ENCODE peak calls at places on chromosome 20, in eight cellular contexts. S, J, L, X, B, W, P and M are unnamed samples. For H3K9me2, the result is how much of the 10 kb centered on the place peaks cover.

GRCh38 chr20:2402271-2402980 is 21.7 kb downstream of the TGM6 start:
- DNase-seq in J (peak), B (peak), L (peak), X (peak), W (no peak), S (no peak), P (peak), M (peak)

GRCh38 chr20:49132995-49133451 is 55.1 kb downstream of the STAU1 start:
- DNase-seq in S (peak), P (peak), B (peak), L (peak), W (peak), J (peak), X (peak), M (peak)

GRCh38 chr20:58618694-58619540 is 32.2 kb upstream of the STX16 start:
- DNase-seq in P (no peak), W (no peak), L (no peak), J (peak), B (no peak), X (peak), S (no peak), M (no peak)

GRCh38 chr20:60046011-60046413 is 87.8 kb downstream of the CDH26 start:
- DNase-seq in L (peak), B (no peak), S (no peak), J (peak), P (no peak), W (no peak), X (no peak), M (no peak)

GRCh38 chr20:32611286-32611685 is 26.2 kb upstream of the NOL4L start:
- DNase-seq in W (no peak), B (no peak), P (no peak), J (no peak), L (no peak), S (no peak), X (no peak), M (no peak)

GRCh38 chr20:10671221-10671849 is 2.5 kb downstream of the JAG1 start:
- DNase-seq in X (peak), L (peak), W (peak), J (peak), P (peak), B (no peak), S (peak), M (peak)

GRCh38 chr20:6698056-6698455 is 69.4 kb upstream of the BMP2 start:
- DNase-seq in B (peak), W (no peak), S (no peak), J (no peak), L (peak), P (no peak), X (peak), M (peak)

GRCh38 chr20:62529916-62530642 is 54.3 kb upstream of the GATA5 start:
- DNase-seq in L (no peak), X (no peak), P (no peak), B (no peak), J (no peak), W (no peak), S (no peak), M (no peak)

GRCh38 chr20:64155258-64156135 is 8.8 kb upstream of the MYT1 start:
- DNase-seq in J (no peak), W (no peak), X (no peak), P (no peak), B (no peak), L (no peak), S (no peak), M (no peak)

GRCh38 chr20:64224344-64225165 is 31.0 kb upstream of the PCMTD2 start:
- DNase-seq in X (no peak), P (no peak), L (peak), B (no peak), J (peak), W (no peak), S (no peak), M (peak)

GRCh38 chr20:50126662-50127061 is 13.7 kb upstream of the UBE2V1 start:
- DNase-seq in B (no peak), P (no peak), J (no peak), X (no peak), W (no peak), S (no peak), L (no peak), M (no peak)

GRCh38 chr20:57900226-57900905 is 190.6 kb upstream of the PMEPA1 start:
- DNase-seq in W (no peak), J (no peak), S (no peak), P (no peak), B (no peak), L (peak), X (no peak), M (peak)

GRCh38 chr20:37541326-37541725 is 13.7 kb upstream of the BLCAP start:
- DNase-seq in J (no peak), X (no peak), L (no peak), B (no peak), W (no peak), P (no peak), S (no peak), M (no peak)

GRCh38 chr20:14963262-14963663 is 625.9 kb upstream of the FLRT3 start:
- DNase-seq in J (peak), X (no peak), B (peak), L (peak), S (no peak), P (no peak), W (no peak), M (peak)

GRCh38 chr20:53805895-53806384 is 212.3 kb upstream of the ZNF217 start:
- DNase-seq in X (no peak), J (peak), W (no peak), S (no peak), P (no peak), B (no peak), L (peak), M (peak)
- H3K27ac ChIP-seq in X (no peak), J (peak), W (no peak), S (no peak), P (no peak), B (peak), L (peak), M (peak)

GRCh38 chr20:41218466-41218865 is 81.1 kb downstream of the PLCG1 start:
- DNase-seq in X (no peak), B (no peak), S (no peak), W (no peak), L (peak), P (no peak), J (peak), M (no peak)
- H3K9me2 ChIP-seq in X (under half), B (under half), S (under half), W (under half), L (under half), P (under half), J (under half), M (under half)

GRCh38 chr20:44743080-44743701 is 2.5 kb upstream of the KCNK15 start:
- DNase-seq in S (no peak), B (no peak), L (no peak), P (no peak), X (no peak), W (no peak), J (no peak), M (no peak)

GRCh38 chr20:44745560-44746366 is at the start of gene KCNK15:
- DNase-seq in W (no peak), J (peak), B (no peak), L (no peak), X (peak), S (no peak), P (no peak), M (peak)

GRCh38 chr20:44743916-44744655 is 1.6 kb upstream of the KCNK15 start:
- DNase-seq in L (no peak), P (no peak), B (no peak), W (no peak), X (no peak), S (no peak), J (no peak), M (no peak)

GRCh38 chr20:44746367-44747165 is 901 bp downstream of the KCNK15 start:
- DNase-seq in B (no peak), L (no peak), X (peak), J (peak), P (no peak), W (no peak), S (no peak), M (no peak)

DNA sequence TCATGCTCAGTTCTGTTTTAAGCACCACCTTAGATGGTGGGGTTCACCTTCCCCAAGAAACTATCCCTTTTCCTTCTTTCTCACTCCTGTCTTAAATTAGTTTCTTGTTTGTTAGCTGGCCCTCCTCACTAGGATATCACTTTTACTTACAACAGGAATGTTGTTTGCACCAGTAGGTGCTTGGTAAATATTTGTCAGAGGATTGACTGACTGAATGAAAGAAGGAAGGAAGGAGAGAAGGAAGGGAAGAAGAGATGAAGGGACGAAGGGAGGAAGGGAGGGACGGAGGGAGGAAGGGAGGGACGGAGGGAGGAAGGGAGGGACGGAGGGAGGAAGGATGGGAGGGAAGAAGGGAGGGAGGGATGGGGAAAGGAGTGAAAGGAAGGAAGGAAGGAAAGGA is 543 bp upstream of the KCNK15 start:
- DNase-seq in S (no peak), J (no peak), L (no peak), P (no peak), W (no peak), B (no peak), X (no peak), M (no peak)
- H3K27ac ChIP-seq in S (no peak), J (no peak), L (no peak), P (no peak), W (no peak), B (no peak), X (no peak), M (no peak)

DNA sequence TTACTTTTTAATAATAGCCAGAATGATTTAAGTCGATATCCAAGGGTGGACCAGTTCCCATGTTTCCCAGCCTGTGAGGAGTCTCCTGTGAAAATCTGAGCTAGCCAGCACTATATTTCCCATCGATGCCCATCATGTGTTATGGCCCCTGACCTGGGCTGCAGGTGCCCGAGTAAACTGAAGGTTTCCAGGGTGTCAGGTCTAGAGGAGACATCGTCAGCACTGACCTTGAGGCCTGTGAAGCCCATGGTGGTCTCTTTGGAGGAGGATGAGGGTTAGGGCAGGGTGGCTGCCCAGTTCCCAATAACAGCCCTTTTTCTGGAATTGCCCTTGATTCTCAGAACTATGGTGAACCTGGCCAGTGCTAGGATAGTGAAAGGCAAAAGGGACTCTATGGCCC is 63.0 kb upstream of the TOP1 start:
- DNase-seq in B (no peak), S (no peak), W (no peak), L (no peak), P (no peak), J (no peak), X (no peak), M (no peak)
- H3K9me2 ChIP-seq in B (under half), S (under half), W (under half), L (under half), P (under half), J (under half), X (under half), M (under half)

GRCh38 chr20:33880396-33880795 is 69.2 kb downstream of the CHMP4B start:
- DNase-seq in B (no peak), L (no peak), J (no peak), W (no peak), X (no peak), S (no peak), P (no peak), M (no peak)
- H3K27ac ChIP-seq in B (no peak), L (no peak), J (no peak), W (peak), X (no peak), S (peak), P (no peak), M (no peak)

DNA sequence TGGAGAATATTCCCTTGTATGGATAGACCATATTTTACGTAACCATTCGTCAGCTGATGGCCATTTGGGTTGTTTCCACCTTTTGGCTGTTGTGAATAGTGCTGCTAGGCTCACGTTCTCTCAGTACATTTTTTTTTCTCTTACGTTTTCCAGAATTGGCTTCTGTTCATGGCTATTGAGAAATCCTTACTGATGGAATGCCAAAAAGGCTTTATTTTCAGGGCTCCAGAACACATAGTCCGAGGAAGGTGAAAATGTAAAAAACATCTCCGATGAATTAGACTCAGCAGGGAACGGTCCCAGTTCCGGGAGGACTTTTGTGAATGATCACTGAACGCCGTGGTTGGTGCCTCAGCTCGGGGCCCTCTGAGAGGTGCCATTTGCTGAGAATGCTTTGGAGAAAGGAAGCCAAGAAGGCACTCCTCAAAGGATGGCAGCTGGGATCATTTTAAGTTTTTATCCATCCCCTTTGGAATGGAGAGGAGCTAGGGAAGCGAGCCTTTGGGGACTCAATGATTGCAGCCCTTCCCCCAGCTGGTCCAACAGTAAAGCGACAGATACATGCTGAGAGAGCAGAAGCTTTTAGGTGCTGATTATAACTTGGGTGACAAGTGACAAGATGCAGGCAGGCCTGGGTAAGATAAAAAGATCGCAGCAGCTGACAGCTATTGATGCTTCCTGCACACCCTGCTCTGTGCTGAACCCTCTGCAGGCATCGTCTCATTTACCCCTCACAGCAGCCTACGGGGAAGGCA is 133.3 kb upstream of the KCNG1 start:
- DNase-seq in W (no peak), J (peak), L (no peak), X (no peak), P (no peak), S (no peak), B (no peak), M (no peak)
- H3K9me2 ChIP-seq in W (under half), J (under half), L (under half), X (under half), P (under half), S (under half), B (under half), M (under half)

DNA sequence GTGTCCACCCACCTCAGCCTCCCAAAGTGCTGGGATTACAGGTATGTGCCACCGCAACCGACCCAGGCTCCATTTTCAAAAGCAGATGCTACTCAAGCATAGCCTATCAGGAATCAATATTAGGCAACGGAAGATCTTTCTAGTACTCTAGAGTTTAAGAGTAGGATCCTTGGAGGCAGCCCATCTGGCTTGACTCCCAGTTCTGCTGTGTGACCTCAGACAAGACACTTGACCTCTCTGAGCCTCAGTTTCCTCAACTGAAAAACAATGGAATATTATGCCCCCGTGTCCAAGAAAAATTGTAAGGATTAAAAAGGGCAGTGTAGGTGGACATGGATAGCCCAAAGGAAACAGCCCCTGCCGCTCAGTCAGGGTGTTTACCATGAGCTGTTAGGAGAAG is 14.5 kb downstream of the ADA start:
- DNase-seq in B (no peak), P (no peak), J (no peak), W (no peak), L (no peak), X (no peak), S (no peak), M (no peak)
- H3K27ac ChIP-seq in B (no peak), P (no peak), J (no peak), W (no peak), L (no peak), X (no peak), S (no peak), M (no peak)

DNA sequence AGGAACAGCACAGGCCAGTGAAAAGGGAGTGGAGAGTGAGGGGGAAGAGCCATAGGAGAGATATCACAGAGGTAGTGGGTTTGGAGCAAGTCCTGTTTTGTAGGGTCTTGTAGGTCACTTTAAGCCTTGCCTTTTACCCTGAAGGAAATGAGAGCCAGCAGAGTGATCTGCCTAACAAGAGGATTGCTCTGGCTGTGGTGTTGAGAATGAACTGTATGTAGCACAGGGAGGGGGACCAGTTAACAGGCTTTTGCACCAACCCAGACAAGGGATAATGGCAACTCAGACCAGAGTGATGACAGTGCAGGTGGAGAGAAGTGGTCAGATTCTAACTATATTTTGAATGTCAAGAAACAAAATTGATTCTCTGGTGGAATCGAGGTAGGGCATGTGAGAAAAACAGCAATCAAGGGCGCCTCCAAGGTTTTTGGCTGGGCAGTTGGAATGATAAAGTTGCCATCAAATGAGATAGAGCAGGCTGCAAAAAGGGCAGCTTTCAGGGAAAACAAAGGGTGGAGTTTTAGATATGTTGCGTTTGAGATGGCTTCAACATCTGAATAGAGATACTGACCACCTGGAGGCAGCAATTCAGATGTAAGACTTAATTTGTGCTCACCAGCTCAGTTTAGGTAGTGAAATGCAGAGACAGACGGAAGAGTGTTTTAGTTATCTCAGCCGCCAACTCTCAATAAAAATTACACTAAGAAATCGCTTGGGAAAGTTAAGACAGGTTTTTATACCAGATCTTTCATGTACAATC is 134.4 kb upstream of the BTBD3 start:
- DNase-seq in B (no peak), L (no peak), J (no peak), S (no peak), W (no peak), P (no peak), X (peak), M (no peak)
- H3K9me2 ChIP-seq in B (under half), L (under half), J (under half), S (under half), W (under half), P (under half), X (under half), M (under half)

DNA sequence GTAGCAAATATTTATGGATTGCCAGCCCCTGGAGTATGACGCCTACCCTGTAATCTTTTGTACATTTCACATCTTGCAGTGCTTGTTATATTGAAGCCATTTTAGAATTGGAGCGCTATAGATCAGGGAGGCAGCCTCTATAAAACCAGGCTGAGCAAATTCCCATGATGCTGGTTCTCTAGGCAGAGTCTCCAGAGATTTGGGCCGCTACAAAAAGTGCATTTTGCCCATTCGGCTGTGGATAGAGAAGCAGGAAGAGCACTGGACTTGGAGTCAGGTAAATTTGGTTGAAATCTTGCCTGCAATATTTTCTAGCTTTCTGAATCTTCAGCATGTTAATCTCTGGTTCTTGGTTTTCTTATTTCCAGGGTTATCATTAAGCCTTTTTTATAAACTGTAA is 2.0 kb downstream of the YWHAB start:
- DNase-seq in W (no peak), S (no peak), L (no peak), P (no peak), B (no peak), J (no peak), X (no peak), M (no peak)
- H3K27ac ChIP-seq in W (peak), S (no peak), L (no peak), P (no peak), B (no peak), J (no peak), X (no peak), M (no peak)

GRCh38 chr20:25173321-25173720 is 22.2 kb upstream of the ENTPD6 start:
- DNase-seq in W (no peak), S (no peak), L (no peak), X (no peak), B (no peak), P (no peak), J (no peak), M (no peak)
- H3K9me2 ChIP-seq in W (under half), S (under half), L (under half), X (under half), B (under half), P (under half), J (under half), M (under half)